ENCODE peak calls at places on chromosomes 16 and 17, in four cellular contexts. U is AG04450; A is stimulated activated CD8-positive, alpha-beta memory T cell treated with anti-CD3 and anti-CD28 coated beads, Interleukin-12 subunit alpha, Interleukin-12 subunit beta, amount 100 ng/mL, for 4 hours; T is cardiac septum. P is an unnamed sample.
A peak's percentile ranks its signal among the peaks of the same experiment; 100 is the strongest.

GRCh38 chr16:71552698-71553503 is 24.0 kb downstream of the TAT start:
- DNase-seq in U (no peak), A (no peak), T (no peak), P (no peak)

GRCh38 chr17:6936370-6937028 is 59.4 kb upstream of the ALOX12 start:
- DNase-seq in U (no peak), A (no peak), T (no peak), P (peak; percentile 74)

GRCh38 chr17:35423761-35424160 is 8.5 kb downstream of the SLFN12 start:
- DNase-seq in U (no peak), A (no peak), T (no peak), P (no peak)

GRCh38 chr17:62562656-62563055 is 64.8 kb upstream of the MRC2 start:
- DNase-seq in U (peak; percentile 6), A (no peak), T (no peak), P (no peak)

GRCh38 chr17:40536731-40537171 is 28.5 kb downstream of the CCR7 start:
- DNase-seq in U (no peak), A (no peak), T (no peak), P (peak; percentile 81)

GRCh38 chr17:79755591-79755990 is 22.4 kb upstream of the CBX2 start:
- DNase-seq in U (no peak), A (no peak), T (no peak), P (no peak)

GRCh38 chr17:40038882-40039513 is 15.2 kb downstream of the MED24 start:
- DNase-seq in U (peak; percentile 66), A (no peak), T (no peak), P (peak; percentile 96)

GRCh38 chr17:62597920-62598319 is 29.6 kb upstream of the MRC2 start:
- DNase-seq in U (no peak), A (no peak), T (no peak), P (no peak)

GRCh38 chr16:19245326-19245925 is 40.1 kb upstream of the CLEC19A start:
- DNase-seq in U (no peak), A (no peak), T (no peak), P (no peak)

GRCh38 chr17:76088868-76089576 is 10.0 kb downstream of the ZACN start:
- DNase-seq in U (no peak), A (no peak), T (no peak), P (peak; percentile 60)

GRCh38 chr16:30659507-30660423 is 1.5 kb downstream of the FBRS start:
- DNase-seq in U (no peak), A (peak; percentile 39), T (peak; percentile 78), P (peak; percentile 78)

GRCh38 chr16:49701867-49702494 is 153.9 kb downstream of the ZNF423 start:
- DNase-seq in U (no peak), A (no peak), T (no peak), P (peak; percentile 88)

GRCh38 chr16:58500329-58501241 is 642 bp downstream of the NDRG4 start:
- DNase-seq in U (no peak), A (no peak), T (peak; percentile 71), P (peak; percentile 56)

GRCh38 chr17:14307560-14308024 is 6.7 kb downstream of the HS3ST3B1 start:
- DNase-seq in U (no peak), A (no peak), T (no peak), P (no peak)

GRCh38 chr16:24005577-24005976 is 169.8 kb downstream of the PRKCB start:
- DNase-seq in U (no peak), A (no peak), T (no peak), P (no peak)

GRCh38 chr17:72376486-72377345 is 255.9 kb downstream of the SOX9 start:
- DNase-seq in U (no peak), A (no peak), T (no peak), P (no peak)

GRCh38 chr17:82895087-82895486 is 55.3 kb upstream of the ZNF750 start:
- DNase-seq in U (no peak), A (no peak), T (no peak), P (no peak)

GRCh38 chr17:71338396-71338795 is 782.4 kb upstream of the SOX9 start:
- DNase-seq in U (no peak), A (no peak), T (no peak), P (no peak)

GRCh38 chr16:24204150-24204665 is 51.9 kb upstream of the CACNG3 start:
- DNase-seq in U (no peak), A (no peak), T (no peak), P (no peak)